ENCODE peak calls at places on chromosomes 1 and 21, in six cellular contexts. N is KBM-7; B is ACHN; P is T-helper 2 cell; H is stimulated activated CD4-positive, alpha-beta T cell treated with anti-CD3 and anti-CD28 coated beads, Interleukin-15, amount 100 ng/mL, for 48 hours; L is AG04450. X is an unnamed sample.

GRCh38 chr1:31362032-31362431 is 10.8 kb downstream of the FABP3 start:
- DNase-seq in L (no peak), H (no peak), B (no peak), P (no peak), N (no peak), X (no peak)

GRCh38 chr1:223771814-223772770 is 59.8 kb downstream of the CAPN2 start:
- DNase-seq in H (no peak), N (peak; percentile 75), P (no peak), L (peak; percentile 63), B (peak; percentile 87), X (peak; percentile 29)

GRCh38 chr21:36859744-36860501 is 106.5 kb downstream of the HLCS start:
- DNase-seq in H (peak; percentile 3), B (peak; percentile 47), L (no peak), N (peak; percentile 91), P (no peak), X (peak; percentile 74)

GRCh38 chr1:208951908-208952307 is 631.6 kb upstream of the CAMK1G start:
- DNase-seq in B (no peak), H (no peak), L (no peak), N (no peak), P (no peak), X (no peak)

GRCh38 chr1:47411441-47411840 is 4.6 kb upstream of the FOXE3 start:
- DNase-seq in L (no peak), N (no peak), H (no peak), B (no peak), P (no peak), X (no peak)

GRCh38 chr1:58773406-58773840 is 10.4 kb downstream of the JUN start:
- DNase-seq in H (no peak), B (no peak), N (peak; percentile 44), L (no peak), P (no peak), X (no peak)

GRCh38 chr1:218585565-218586184 is 240.5 kb downstream of the TGFB2 start:
- DNase-seq in L (peak; percentile 29), H (no peak), P (no peak), N (no peak), B (no peak), X (peak; percentile 42)

GRCh38 chr1:182299728-182300581 is 91.6 kb downstream of the GLUL start:
- DNase-seq in P (no peak), B (no peak), L (no peak), N (peak; percentile 93), H (no peak), X (no peak)

GRCh38 chr1:31627301-31627929 is 9.9 kb downstream of the HCRTR1 start:
- DNase-seq in P (no peak), L (no peak), H (no peak), N (no peak), B (no peak), X (no peak)

GRCh38 chr1:145782166-145783099 is 41.5 kb downstream of the RNF115 start:
- DNase-seq in H (no peak), B (peak; percentile 92), N (no peak), L (peak; percentile 69), P (no peak), X (peak; percentile 78)

GRCh38 chr1:244424649-244425334 is 26.9 kb downstream of the ADSS2 start:
- DNase-seq in N (no peak), L (no peak), P (no peak), B (no peak), H (no peak), X (no peak)

GRCh38 chr1:117537291-117537920 is 68.4 kb upstream of the TENT5C start:
- DNase-seq in H (no peak), P (no peak), L (no peak), N (no peak), B (no peak), X (no peak)

GRCh38 chr1:103525114-103525606 is 339 bp upstream of the RNPC3 start:
- DNase-seq in N (peak; percentile 62), L (no peak), B (peak; percentile 47), P (no peak), H (peak; percentile 8), X (peak; percentile 25)

GRCh38 chr1:3614755-3615742 is 3.7 kb upstream of the MEGF6 start:
- DNase-seq in L (no peak), P (no peak), B (peak; percentile 26), N (peak; percentile 51), H (no peak), X (no peak)

GRCh38 chr1:225694151-225694603 is 41.3 kb upstream of the ENAH start:
- DNase-seq in N (peak; percentile 20), L (no peak), B (no peak), P (no peak), H (no peak), X (no peak)

GRCh38 chr1:17550684-17551584 is 11.4 kb downstream of the ARHGEF10L start:
- DNase-seq in L (no peak), P (no peak), N (no peak), H (no peak), B (peak; percentile 45), X (no peak)

GRCh38 chr21:41345934-41346685 is 15.7 kb upstream of the MX2 start:
- DNase-seq in H (no peak), L (no peak), B (no peak), P (no peak), N (no peak), X (no peak)

GRCh38 chr1:232635778-232636356 is 5.9 kb upstream of the SIPA1L2 start:
- DNase-seq in P (no peak), N (peak; percentile 46), H (no peak), B (peak; percentile 58), L (peak; percentile 45), X (peak; percentile 61)

GRCh38 chr21:43957128-43957571 is 55.0 kb upstream of the TRAPPC10 start:
- DNase-seq in L (no peak), H (no peak), N (no peak), P (no peak), B (no peak), X (no peak)

GRCh38 chr1:89552481-89553194 is 28.0 kb downstream of the LRRC8B start:
- DNase-seq in B (peak; percentile 24), H (no peak), N (peak; percentile 49), P (no peak), L (no peak), X (no peak)

GRCh38 chr1:9235560-9235959 is 986 bp downstream of the H6PD start:
- DNase-seq in P (no peak), H (no peak), L (no peak), N (no peak), B (no peak), X (no peak)

GRCh38 chr1:230072296-230072695 is 5.3 kb downstream of the GALNT2 start:
- DNase-seq in L (no peak), N (no peak), P (no peak), B (no peak), H (no peak), X (no peak)

GRCh38 chr1:173383341-173383740 is 93.8 kb upstream of the PRDX6 start:
- DNase-seq in P (no peak), B (no peak), L (no peak), H (no peak), N (no peak), X (no peak)

GRCh38 chr1:54709547-54710292 is 5.9 kb upstream of the TTC4 start:
- DNase-seq in H (no peak), L (no peak), P (no peak), B (no peak), N (no peak), X (no peak)

GRCh38 chr1:198157847-198158765 is 1.3 kb downstream of the NEK7 start:
- DNase-seq in N (peak; percentile 65), P (no peak), L (no peak), H (no peak), B (peak; percentile 46), X (no peak)

GRCh38 chr21:42992943-42993712 is 18.8 kb downstream of the PKNOX1 start:
- DNase-seq in P (no peak), N (no peak), H (no peak), L (no peak), B (no peak), X (no peak)

GRCh38 chr21:36195613-36196012 is 39.0 kb downstream of the DOP1B start:
- DNase-seq in L (no peak), N (no peak), H (no peak), B (no peak), P (no peak), X (no peak)

GRCh38 chr1:76135835-76136234 is 61.3 kb downstream of the ST6GALNAC3 start:
- DNase-seq in N (no peak), P (no peak), L (no peak), H (no peak), B (no peak), X (no peak)

GRCh38 chr1:3240524-3241235 is 171.7 kb downstream of the PRDM16 start:
- DNase-seq in H (no peak), P (no peak), N (no peak), L (no peak), B (no peak), X (no peak)

GRCh38 chr1:216894499-216894898 is 171.3 kb upstream of the ESRRG start:
- DNase-seq in P (no peak), N (no peak), B (no peak), L (no peak), H (no peak), X (no peak)

GRCh38 chr1:25945756-25946155 is 39.5 kb upstream of the STMN1 start:
- DNase-seq in B (no peak), L (no peak), P (no peak), N (no peak), H (no peak), X (no peak)

GRCh38 chr1:165895451-165895871 is 68.0 kb downstream of the UCK2 start:
- DNase-seq in L (no peak), H (no peak), P (no peak), B (no peak), N (no peak), X (no peak)

GRCh38 chr1:208134491-208134890 is 109.7 kb downstream of the PLXNA2 start:
- DNase-seq in B (no peak), H (no peak), P (no peak), N (no peak), L (no peak), X (no peak)

GRCh38 chr1:222060247-222060851 is 318.5 kb upstream of the DUSP10 start:
- DNase-seq in N (no peak), B (no peak), H (no peak), L (no peak), P (no peak), X (no peak)

GRCh38 chr1:164587617-164588367 is 28.8 kb downstream of the PBX1 start:
- DNase-seq in N (no peak), H (no peak), B (no peak), L (no peak), P (no peak), X (no peak)

GRCh38 chr1:109499661-109500536 is 6.0 kb downstream of the CYB561D1 start:
- DNase-seq in L (no peak), B (peak; percentile 78), H (peak; percentile 44), P (peak; percentile 49), N (peak; percentile 60), X (no peak)

GRCh38 chr1:212256404-212256803 is 28.8 kb upstream of the PPP2R5A start:
- DNase-seq in L (no peak), H (no peak), P (peak; percentile 6), B (no peak), N (peak; percentile 94), X (no peak)

GRCh38 chr1:47986741-47987140 is 10.4 kb downstream of the TRABD2B start:
- DNase-seq in B (no peak), L (no peak), H (no peak), P (no peak), N (no peak), X (no peak)